ENCODE peak calls at places on chromosome 14, in six cellular contexts. One of them, this sample, is unnamed.

GRCh38 chr14:73058923-73059311 is 583 bp downstream of the RBM25 start:
- DNase-seq in transverse colon: no peak
- DNase-seq in thoracic aorta: peak
- DNase-seq in HepG2: peak
- DNase-seq in sigmoid colon: no peak
- DNase-seq in tibial nerve: peak
- DNase-seq in this sample: no peak

GRCh38 chr14:27528328-27528727 is 930.5 kb upstream of the NOVA1 start:
- DNase-seq in HepG2: peak
- DNase-seq in thoracic aorta: no peak
- DNase-seq in transverse colon: no peak
- DNase-seq in sigmoid colon: no peak
- DNase-seq in tibial nerve: no peak
- DNase-seq in this sample: no peak

GRCh38 chr14:84024231-84024630 is 1505.7 kb upstream of the FLRT2 start:
- DNase-seq in transverse colon: no peak
- DNase-seq in HepG2: no peak
- DNase-seq in sigmoid colon: no peak
- DNase-seq in tibial nerve: no peak
- DNase-seq in thoracic aorta: no peak
- DNase-seq in this sample: no peak

GRCh38 chr14:77053046-77053841 is 24.7 kb upstream of the IRF2BPL start:
- DNase-seq in transverse colon: peak
- DNase-seq in thoracic aorta: no peak
- DNase-seq in sigmoid colon: peak
- DNase-seq in tibial nerve: peak
- DNase-seq in HepG2: peak
- DNase-seq in this sample: peak

GRCh38 chr14:61444215-61444768 is 122.9 kb downstream of the PRKCH start:
- DNase-seq in tibial nerve: no peak
- DNase-seq in HepG2: no peak
- DNase-seq in sigmoid colon: no peak
- DNase-seq in transverse colon: peak
- DNase-seq in thoracic aorta: no peak
- DNase-seq in this sample: no peak

GRCh38 chr14:63039800-63040380 is 5.4 kb downstream of the KCNH5 start:
- DNase-seq in tibial nerve: no peak
- DNase-seq in sigmoid colon: no peak
- DNase-seq in transverse colon: no peak
- DNase-seq in HepG2: peak
- DNase-seq in thoracic aorta: no peak
- DNase-seq in this sample: no peak

GRCh38 chr14:104390941-104391901 is 188.3 kb upstream of the C14orf180 start:
- DNase-seq in sigmoid colon: peak
- DNase-seq in tibial nerve: no peak
- DNase-seq in transverse colon: no peak
- DNase-seq in thoracic aorta: no peak
- DNase-seq in HepG2: no peak
- DNase-seq in this sample: peak

GRCh38 chr14:24843494-24843893 is 206.5 kb downstream of the STXBP6 start:
- DNase-seq in transverse colon: no peak
- DNase-seq in tibial nerve: no peak
- DNase-seq in HepG2: no peak
- DNase-seq in thoracic aorta: no peak
- DNase-seq in sigmoid colon: no peak
- DNase-seq in this sample: no peak

GRCh38 chr14:95527392-95528002 is 7.4 kb upstream of the GLRX5 start:
- DNase-seq in transverse colon: peak
- DNase-seq in tibial nerve: peak
- DNase-seq in HepG2: peak
- DNase-seq in thoracic aorta: no peak
- DNase-seq in sigmoid colon: peak
- DNase-seq in this sample: peak

GRCh38 chr14:39182770-39183684 is 8.0 kb downstream of the PNN start:
- DNase-seq in thoracic aorta: no peak
- DNase-seq in transverse colon: no peak
- DNase-seq in sigmoid colon: no peak
- DNase-seq in HepG2: no peak
- DNase-seq in tibial nerve: no peak
- DNase-seq in this sample: no peak
- H3K27ac ChIP-seq in thoracic aorta: no peak
- H3K27ac ChIP-seq in transverse colon: no peak
- H3K27ac ChIP-seq in sigmoid colon: no peak
- H3K27ac ChIP-seq in HepG2: peak
- H3K27ac ChIP-seq in tibial nerve: no peak
- H3K27ac ChIP-seq in this sample: no peak

GRCh38 chr14:50734950-50735697 is 67.0 kb upstream of the SAV1 start:
- DNase-seq in tibial nerve: no peak
- DNase-seq in thoracic aorta: no peak
- DNase-seq in sigmoid colon: no peak
- DNase-seq in HepG2: no peak
- DNase-seq in transverse colon: no peak
- DNase-seq in this sample: no peak
- TF ChIP-seq CTCF in tibial nerve: no peak
- TF ChIP-seq CTCF in thoracic aorta: peak
- TF ChIP-seq CTCF in sigmoid colon: no peak
- TF ChIP-seq CTCF in HepG2: no peak
- TF ChIP-seq CTCF in transverse colon: no peak
- TF ChIP-seq CTCF in this sample: no peak

DNA sequence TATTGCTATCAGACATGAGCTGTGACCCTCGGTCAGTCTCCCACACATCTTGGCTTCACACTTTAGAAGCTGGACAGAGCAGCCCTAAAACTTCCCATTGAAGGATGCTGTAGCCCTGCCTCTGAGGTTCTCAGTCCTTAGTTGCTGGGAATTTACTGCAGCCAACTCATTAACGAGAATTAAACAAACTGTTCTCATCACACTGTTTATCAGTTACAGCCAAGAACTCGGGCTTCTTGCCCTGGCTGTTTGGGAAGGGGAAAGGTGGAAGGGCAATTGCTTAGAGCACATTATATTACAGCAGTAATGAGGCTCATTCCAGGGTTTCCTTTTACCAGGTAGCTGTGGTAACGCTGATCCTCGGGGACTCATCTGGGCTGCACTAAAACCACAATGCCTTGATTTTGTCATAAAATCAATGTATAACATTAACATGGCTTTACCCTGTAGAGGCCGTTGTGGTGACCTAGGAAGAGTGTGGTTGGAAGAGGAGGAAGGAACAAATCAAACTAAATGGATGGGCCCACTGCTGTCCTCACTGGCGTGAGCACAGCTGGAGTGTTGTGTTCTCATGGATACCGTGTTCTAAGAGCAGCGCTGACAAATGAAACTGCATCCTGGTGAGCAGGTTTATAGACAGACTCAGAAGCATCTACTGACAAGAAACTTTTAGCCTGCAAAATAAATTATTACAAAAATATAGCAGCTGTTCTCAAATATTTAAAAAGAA is 87.0 kb downstream of the GPR135 start:
- DNase-seq in sigmoid colon: peak
- DNase-seq in tibial nerve: peak
- DNase-seq in transverse colon: no peak
- DNase-seq in thoracic aorta: no peak
- DNase-seq in HepG2: no peak
- DNase-seq in this sample: no peak
- H3K27ac ChIP-seq in sigmoid colon: peak
- H3K27ac ChIP-seq in tibial nerve: peak
- H3K27ac ChIP-seq in transverse colon: peak
- H3K27ac ChIP-seq in thoracic aorta: no peak
- H3K27ac ChIP-seq in HepG2: no peak
- H3K27ac ChIP-seq in this sample: peak

GRCh38 chr14:105398044-105398725 is at the start of gene TEX22:
- DNase-seq in sigmoid colon: peak
- DNase-seq in thoracic aorta: peak
- DNase-seq in HepG2: peak
- DNase-seq in transverse colon: peak
- DNase-seq in tibial nerve: peak
- DNase-seq in this sample: peak
- TF ChIP-seq CTCF in sigmoid colon: no peak
- TF ChIP-seq CTCF in thoracic aorta: no peak
- TF ChIP-seq CTCF in HepG2: peak
- TF ChIP-seq CTCF in transverse colon: no peak
- TF ChIP-seq CTCF in tibial nerve: peak
- TF ChIP-seq CTCF in this sample: no peak

DNA sequence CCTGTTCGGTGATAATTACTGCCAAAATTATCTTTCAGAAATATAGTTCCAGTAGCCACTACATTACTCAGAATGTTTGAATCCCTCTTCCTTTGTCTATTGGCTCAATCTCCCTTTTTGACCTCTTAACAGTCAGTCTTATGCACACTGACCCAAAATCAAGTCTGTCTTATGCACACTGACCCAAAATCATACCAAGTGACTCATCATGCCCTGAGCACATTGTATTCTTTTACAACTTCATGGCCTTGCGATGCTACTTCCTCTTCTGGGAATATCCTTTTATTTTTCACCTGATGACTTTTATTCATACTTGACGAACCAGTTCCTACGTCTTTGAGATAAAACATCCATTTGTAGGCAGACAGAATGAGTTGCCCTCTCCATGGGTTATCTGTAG is 182.3 kb downstream of the NPAS3 start:
- DNase-seq in tibial nerve: no peak
- DNase-seq in transverse colon: no peak
- DNase-seq in thoracic aorta: no peak
- DNase-seq in HepG2: no peak
- DNase-seq in sigmoid colon: no peak
- DNase-seq in this sample: no peak
- H3K27ac ChIP-seq in tibial nerve: no peak
- H3K27ac ChIP-seq in transverse colon: no peak
- H3K27ac ChIP-seq in thoracic aorta: no peak
- H3K27ac ChIP-seq in HepG2: no peak
- H3K27ac ChIP-seq in sigmoid colon: no peak
- H3K27ac ChIP-seq in this sample: no peak

DNA sequence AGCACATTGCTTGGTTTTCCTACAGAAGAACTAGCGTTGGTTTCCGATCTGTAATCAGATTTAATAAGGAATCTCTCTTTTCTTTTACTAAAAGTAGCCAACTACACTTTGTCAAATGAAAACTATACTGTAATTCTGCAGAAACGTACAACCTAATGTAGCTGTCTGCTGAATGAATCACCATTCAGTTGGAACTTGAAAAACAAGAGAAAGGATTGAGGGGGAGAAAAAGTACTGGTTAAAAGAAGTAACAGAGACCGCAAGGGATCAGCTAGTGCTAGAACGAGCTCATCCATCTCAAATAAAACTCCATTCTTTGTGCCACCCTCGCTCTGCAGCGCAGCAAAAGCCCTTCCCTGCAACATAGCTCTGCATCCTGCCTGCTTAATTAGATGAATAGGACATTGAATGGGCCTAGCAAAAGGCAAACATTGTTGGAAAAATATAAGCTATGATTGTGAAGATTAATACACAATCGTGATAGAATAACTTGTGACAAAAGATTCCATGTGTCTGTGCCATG is 2.6 kb downstream of the GARIN2 start:
- DNase-seq in transverse colon: no peak
- DNase-seq in sigmoid colon: no peak
- DNase-seq in HepG2: no peak
- DNase-seq in tibial nerve: no peak
- DNase-seq in thoracic aorta: no peak
- DNase-seq in this sample: no peak
- TF ChIP-seq CTCF in transverse colon: no peak
- TF ChIP-seq CTCF in sigmoid colon: no peak
- TF ChIP-seq CTCF in HepG2: no peak
- TF ChIP-seq CTCF in tibial nerve: no peak
- TF ChIP-seq CTCF in thoracic aorta: no peak
- TF ChIP-seq CTCF in this sample: no peak

DNA sequence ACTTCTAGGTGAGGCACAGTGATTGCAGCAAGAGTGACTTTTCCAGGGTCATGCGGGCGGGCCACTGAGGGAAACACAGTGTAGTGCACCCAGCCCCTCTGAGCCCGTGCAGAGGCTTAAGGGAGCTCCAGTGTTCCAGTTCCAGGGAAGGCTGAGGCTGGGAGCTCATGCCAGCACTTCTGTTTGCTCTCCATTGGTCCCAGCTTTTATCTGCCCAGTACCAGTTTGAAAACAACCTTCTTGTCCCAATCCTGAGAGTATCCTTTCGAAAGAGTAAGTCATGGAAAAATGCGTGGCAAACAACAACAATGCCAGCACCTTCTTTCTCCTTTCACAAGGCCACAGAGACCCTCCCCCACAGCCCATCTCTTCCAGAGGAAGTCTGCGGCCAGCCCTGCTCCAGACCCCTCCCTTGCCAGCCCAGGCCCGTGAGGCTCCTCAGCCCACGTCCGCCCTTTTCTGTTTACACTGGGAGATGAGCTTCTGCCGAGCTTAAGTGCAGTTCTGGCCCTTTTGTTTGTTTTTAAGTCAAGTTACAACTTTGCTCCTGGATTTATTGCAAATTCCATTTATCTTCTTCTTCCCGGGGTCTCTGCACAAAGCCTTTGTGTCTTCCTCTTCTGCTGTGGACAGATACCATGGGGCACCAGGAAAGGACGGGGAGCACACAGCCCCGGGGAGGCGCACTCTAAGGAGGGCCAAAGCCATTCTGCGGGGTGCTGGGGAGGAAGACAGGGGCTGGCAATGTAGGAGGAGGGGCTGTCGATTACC is 185.6 kb downstream of the ZFP36L1 start:
- DNase-seq in tibial nerve: no peak
- DNase-seq in sigmoid colon: no peak
- DNase-seq in transverse colon: peak
- DNase-seq in HepG2: peak
- DNase-seq in thoracic aorta: no peak
- DNase-seq in this sample: peak
- H3K27ac ChIP-seq in tibial nerve: peak
- H3K27ac ChIP-seq in sigmoid colon: peak
- H3K27ac ChIP-seq in transverse colon: peak
- H3K27ac ChIP-seq in HepG2: peak
- H3K27ac ChIP-seq in thoracic aorta: no peak
- H3K27ac ChIP-seq in this sample: peak

GRCh38 chr14:49892636-49893308 is at the start of gene ARF6:
- DNase-seq in HepG2: peak
- DNase-seq in sigmoid colon: peak
- DNase-seq in tibial nerve: peak
- DNase-seq in thoracic aorta: peak
- DNase-seq in transverse colon: peak
- DNase-seq in this sample: peak
- TF ChIP-seq CTCF in HepG2: peak
- TF ChIP-seq CTCF in sigmoid colon: no peak
- TF ChIP-seq CTCF in tibial nerve: no peak
- TF ChIP-seq CTCF in thoracic aorta: no peak
- TF ChIP-seq CTCF in transverse colon: peak
- TF ChIP-seq CTCF in this sample: no peak

DNA sequence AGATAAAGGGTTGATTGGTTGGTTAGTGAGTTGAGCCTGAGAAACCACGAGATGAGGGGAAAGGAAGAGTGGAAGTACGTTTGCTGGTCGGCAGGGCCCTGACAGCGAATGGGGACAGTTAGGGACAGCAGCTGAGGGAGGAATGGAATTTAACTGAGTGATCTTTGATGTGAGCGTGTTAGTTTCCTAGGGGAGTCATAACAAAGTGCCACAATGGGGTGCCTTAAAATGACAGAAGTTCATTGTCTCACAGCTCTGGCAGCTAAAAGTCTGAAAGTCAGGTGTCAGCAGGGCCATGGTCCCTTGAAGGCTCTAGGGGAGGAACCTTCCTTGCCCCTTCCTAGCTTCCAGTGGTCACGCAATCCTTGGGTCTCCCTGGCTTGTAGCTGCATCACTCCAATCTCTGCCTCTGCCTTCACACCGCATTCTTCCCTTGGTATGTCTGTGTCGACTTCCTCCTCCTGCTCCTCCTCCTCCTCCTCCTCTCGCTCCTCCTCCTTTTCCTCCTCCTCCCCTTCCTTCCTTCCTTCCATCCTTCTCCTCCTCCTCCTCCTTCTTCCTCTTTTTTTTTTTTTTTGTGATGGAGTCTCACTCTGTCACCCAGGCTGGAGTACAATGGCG is 26.0 kb upstream of the RIN3 start:
- DNase-seq in thoracic aorta: no peak
- DNase-seq in transverse colon: no peak
- DNase-seq in tibial nerve: no peak
- DNase-seq in sigmoid colon: no peak
- DNase-seq in HepG2: no peak
- DNase-seq in this sample: no peak
- H3K27ac ChIP-seq in thoracic aorta: no peak
- H3K27ac ChIP-seq in transverse colon: no peak
- H3K27ac ChIP-seq in tibial nerve: no peak
- H3K27ac ChIP-seq in sigmoid colon: peak
- H3K27ac ChIP-seq in HepG2: no peak
- H3K27ac ChIP-seq in this sample: peak